ENCODE peak calls at places on chromosomes 16 and 17, in eight cellular contexts. K, U, G, A, V, E, F and Y are unnamed samples.
A peak's percentile ranks its signal among the peaks of the same experiment; 100 is the strongest.

GRCh38 chr16:2825049-2825742 is 4.9 kb upstream of the ZG16B start:
- DNase-seq in K (no peak), U (no peak), G (no peak), A (no peak), V (no peak), E (no peak), F (no peak), Y (no peak)

GRCh38 chr16:4371481-4372314 is at the start of gene VASN:
- DNase-seq in K (peak; percentile 91), U (peak; percentile 76), G (peak; percentile 83), A (peak; percentile 78), V (peak; percentile 79), E (peak; percentile 90), F (no peak), Y (peak; percentile 79)

GRCh38 chr16:8730335-8730915 is 56.0 kb downstream of the ABAT start:
- DNase-seq in K (no peak), U (no peak), G (no peak), A (no peak), V (no peak), E (no peak), F (no peak), Y (no peak)

GRCh38 chr17:79243603-79243990 is 169.0 kb downstream of the ENGASE start:
- DNase-seq in K (no peak), U (no peak), G (no peak), A (no peak), V (no peak), E (no peak), F (no peak), Y (no peak)

GRCh38 chr17:74361613-74362391 is at the start of gene BTBD17:
- DNase-seq in K (peak; percentile 65), U (peak; percentile 51), G (peak; percentile 55), A (peak; percentile 38), V (peak; percentile 95), E (peak; percentile 97), F (no peak), Y (no peak)

GRCh38 chr16:67029249-67030096 is 524 bp downstream of the CBFB start:
- DNase-seq in K (peak; percentile 68), U (peak; percentile 62), G (peak; percentile 74), A (peak; percentile 52), V (no peak), E (peak; percentile 68), F (no peak), Y (peak; percentile 68)

GRCh38 chr16:28193530-28194423 is 18.0 kb downstream of the XPO6 start:
- DNase-seq in K (no peak), U (peak; percentile 94), G (no peak), A (peak; percentile 93), V (no peak), E (no peak), F (peak; percentile 97), Y (no peak)

GRCh38 chr16:58002411-58002790 is 1.2 kb downstream of the USB1 start:
- DNase-seq in K (no peak), U (no peak), G (no peak), A (no peak), V (no peak), E (no peak), F (no peak), Y (no peak)

GRCh38 chr17:83177611-83178532 is 98.5 kb downstream of the METRNL start:
- DNase-seq in K (no peak), U (no peak), G (no peak), A (no peak), V (peak; percentile 29), E (no peak), F (no peak), Y (no peak)

GRCh38 chr17:1882836-1883235 is 53.0 kb downstream of the RPA1 start:
- DNase-seq in K (peak; percentile 52), U (peak; percentile 64), G (no peak), A (peak; percentile 59), V (peak; percentile 57), E (peak; percentile 66), F (no peak), Y (no peak)

GRCh38 chr16:23081675-23082119 is 67.6 kb downstream of the USP31 start:
- DNase-seq in K (no peak), U (peak; percentile 44), G (no peak), A (peak; percentile 85), V (no peak), E (no peak), F (no peak), Y (no peak)

GRCh38 chr17:76682306-76682705 is 28.5 kb downstream of the MXRA7 start:
- DNase-seq in K (no peak), U (peak; percentile 66), G (peak; percentile 71), A (peak; percentile 58), V (no peak), E (no peak), F (no peak), Y (no peak)

GRCh38 chr17:76683921-76684745 is 26.6 kb downstream of the MXRA7 start:
- DNase-seq in K (no peak), U (no peak), G (no peak), A (no peak), V (no peak), E (no peak), F (no peak), Y (no peak)

GRCh38 chr17:76684756-76685155 is 26.0 kb downstream of the MXRA7 start:
- DNase-seq in K (no peak), U (no peak), G (no peak), A (no peak), V (no peak), E (no peak), F (no peak), Y (no peak)

GRCh38 chr17:76681222-76682137 is 29.3 kb downstream of the MXRA7 start:
- DNase-seq in K (peak; percentile 80), U (peak; percentile 85), G (peak; percentile 63), A (peak; percentile 75), V (peak; percentile 93), E (peak; percentile 87), F (no peak), Y (peak; percentile 31)

GRCh38 chr17:76683011-76683755 is 27.6 kb downstream of the MXRA7 start:
- DNase-seq in K (no peak), U (no peak), G (no peak), A (no peak), V (no peak), E (peak; percentile 64), F (no peak), Y (no peak)
- TF ChIP-seq CTCF in K (no peak), U (peak; percentile 19), G (peak; percentile 16), A (peak; percentile 11), V (peak; percentile 66), E (peak; percentile 58), F (no peak), Y (no peak)

GRCh38 chr17:77371117-77371887 is 230.5 kb downstream of the SEC14L1 start:
- DNase-seq in K (no peak), U (peak; percentile 85), G (no peak), A (no peak), V (no peak), E (no peak), F (peak; percentile 62), Y (no peak)

GRCh38 chr17:77371888-77372443 is 231.2 kb downstream of the SEC14L1 start:
- DNase-seq in K (no peak), U (no peak), G (peak; percentile 15), A (no peak), V (no peak), E (peak; percentile 53), F (no peak), Y (no peak)

GRCh38 chr17:77374170-77374936 is 233.6 kb downstream of the SEC14L1 start:
- DNase-seq in K (peak; percentile 75), U (peak; percentile 91), G (peak; percentile 87), A (peak; percentile 80), V (peak; percentile 96), E (peak; percentile 96), F (no peak), Y (peak; percentile 51)

GRCh38 chr17:77373298-77374169 is 232.8 kb downstream of the SEC14L1 start:
- DNase-seq in K (no peak), U (peak; percentile 45), G (peak; percentile 50), A (no peak), V (peak; percentile 67), E (peak; percentile 78), F (no peak), Y (peak; percentile 31)

DNA sequence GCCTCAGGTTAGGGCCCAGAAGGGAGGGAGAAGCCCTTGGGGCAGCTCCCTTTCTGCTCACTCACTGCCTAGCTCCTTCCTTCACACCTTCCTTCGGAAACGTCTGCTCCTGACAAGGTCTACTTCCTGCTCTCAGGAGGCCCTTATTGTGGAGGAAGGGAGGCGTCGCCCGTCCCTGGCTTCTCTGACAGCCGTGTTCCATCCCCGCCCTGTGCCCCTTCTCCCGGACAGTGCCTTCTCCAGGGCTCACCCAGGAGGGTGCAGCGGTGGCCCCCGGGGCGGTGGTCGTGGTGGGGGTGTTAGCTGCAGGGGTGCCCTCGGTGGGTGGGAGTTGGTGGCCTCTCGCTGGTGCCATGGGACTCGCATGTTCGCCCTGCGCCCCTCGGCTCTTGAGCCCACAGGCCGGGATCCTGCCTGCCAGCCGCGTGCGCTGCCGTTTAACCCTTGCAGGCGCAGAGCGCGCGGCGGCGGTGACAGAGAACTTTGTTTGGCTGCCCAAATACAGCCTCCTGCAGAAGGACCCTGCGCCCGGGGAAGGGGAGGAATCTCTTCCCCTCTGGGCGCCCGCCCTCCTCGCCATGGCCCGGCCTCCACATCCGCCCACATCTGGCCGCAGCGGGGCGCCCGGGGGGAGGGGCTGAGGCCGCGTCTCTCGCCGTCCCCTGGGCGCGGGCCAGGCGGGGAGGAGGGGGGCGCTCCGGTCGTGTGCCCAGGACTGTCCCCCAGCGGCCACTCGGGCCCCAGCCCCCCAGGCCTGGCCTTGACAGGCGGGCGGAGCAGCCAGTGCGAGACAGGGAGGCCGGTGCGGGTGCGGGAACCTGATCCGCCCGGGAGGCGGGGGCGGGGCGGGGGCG is 231.9 kb downstream of the SEC14L1 start:
- DNase-seq in K (peak; percentile 83), U (peak; percentile 86), G (peak; percentile 91), A (peak; percentile 64), V (peak; percentile 97), E (peak; percentile 95), F (no peak), Y (peak; percentile 67)
- TF ChIP-seq CTCF in K (no peak), U (no peak), G (peak; percentile 22), A (no peak), V (no peak), E (peak; percentile 11), F (peak; percentile 5), Y (no peak)

GRCh38 chr17:39229274-39229913 is 3.6 kb upstream of the STAC2 start:
- DNase-seq in K (no peak), U (peak; percentile 58), G (no peak), A (peak; percentile 83), V (no peak), E (no peak), F (no peak), Y (no peak)

GRCh38 chr17:39230361-39230760 is 4.6 kb upstream of the STAC2 start:
- DNase-seq in K (no peak), U (no peak), G (no peak), A (no peak), V (no peak), E (no peak), F (no peak), Y (no peak)

GRCh38 chr17:39231091-39231561 is 5.4 kb upstream of the STAC2 start:
- DNase-seq in K (no peak), U (no peak), G (no peak), A (no peak), V (no peak), E (no peak), F (no peak), Y (no peak)

GRCh38 chr17:39235555-39236221 is 9.9 kb upstream of the STAC2 start:
- DNase-seq in K (peak; percentile 77), U (peak; percentile 83), G (no peak), A (peak; percentile 70), V (peak; percentile 94), E (peak; percentile 87), F (no peak), Y (no peak)

GRCh38 chr17:39231587-39232551 is 6.1 kb upstream of the STAC2 start:
- DNase-seq in K (peak; percentile 84), U (peak; percentile 44), G (peak; percentile 40), A (peak; percentile 53), V (peak; percentile 89), E (peak; percentile 78), F (no peak), Y (no peak)
- TF ChIP-seq CTCF in K (peak; percentile 81), U (peak; percentile 86), G (peak; percentile 86), A (peak; percentile 93), V (peak; percentile 94), E (peak; percentile 79), F (peak; percentile 91), Y (no peak)

GRCh38 chr17:45284176-45285140 is 22.6 kb upstream of the SPATA32 start:
- DNase-seq in K (no peak), U (no peak), G (peak; percentile 75), A (no peak), V (peak; percentile 60), E (peak; percentile 40), F (no peak), Y (no peak)
- TF ChIP-seq CTCF in K (peak; percentile 32), U (peak; percentile 31), G (peak; percentile 33), A (peak; percentile 20), V (peak; percentile 56), E (peak; percentile 46), F (peak; percentile 26), Y (no peak)